ENCODE peak calls at places on chromosome 14, in ten cellular contexts. I, J, T, V, L, R, K, C, P and M are unnamed samples. For H3K27me3, the result is how much of the 10 kb centered on the place peaks cover.

GRCh38 chr14:74950795-74951442 is 4.5 kb downstream of the PGF start:
- DNase-seq in J (no peak), R (no peak), T (no peak), L (no peak), C (no peak), I (no peak), V (no peak), P (no peak), K (no peak), M (no peak)

GRCh38 chr14:28744126-28744525 is 22.5 kb upstream of the FOXG1 start:
- DNase-seq in K (no peak), L (peak), T (no peak), R (no peak), J (no peak), I (no peak), P (no peak), C (no peak), V (peak), M (peak)

GRCh38 chr14:35877276-35877675 is 51.1 kb downstream of the BRMS1L start:
- DNase-seq in T (no peak), I (no peak), P (no peak), V (peak), R (no peak), C (no peak), K (no peak), L (peak), J (no peak), M (peak)

GRCh38 chr14:22537436-22538310 is 51.4 kb downstream of the DAD1 start:
- DNase-seq in R (no peak), T (no peak), P (no peak), V (no peak), I (no peak), J (no peak), C (no peak), K (no peak), L (no peak), M (no peak)

GRCh38 chr14:31696378-31696777 is 135.2 kb downstream of the NUBPL start:
- DNase-seq in J (no peak), C (no peak), R (no peak), T (no peak), L (no peak), K (no peak), I (no peak), P (no peak), V (no peak), M (no peak)

GRCh38 chr14:92652413-92653151 is 95.8 kb downstream of the LGMN start:
- DNase-seq in L (no peak), P (no peak), V (no peak), R (peak), I (no peak), J (peak), K (no peak), C (no peak), T (peak), M (no peak)

GRCh38 chr14:101823081-101823480 is 61.6 kb downstream of the PPP2R5C start:
- DNase-seq in C (no peak), R (no peak), L (no peak), K (no peak), I (no peak), P (no peak), V (no peak), T (no peak), J (no peak), M (peak)

GRCh38 chr14:33237102-33237501 is 298.4 kb downstream of the NPAS3 start:
- DNase-seq in R (no peak), I (no peak), V (peak), T (no peak), K (no peak), J (no peak), C (no peak), L (no peak), P (no peak), M (no peak)

GRCh38 chr14:98168196-98168985 is 1103.6 kb downstream of the BCL11B start:
- DNase-seq in V (no peak), J (no peak), R (no peak), C (no peak), I (no peak), P (no peak), K (no peak), L (no peak), T (no peak), M (no peak)

GRCh38 chr14:50791201-50791600 is 39.8 kb downstream of the NIN start:
- DNase-seq in C (no peak), J (no peak), V (no peak), R (no peak), T (no peak), P (no peak), L (no peak), I (no peak), K (no peak), M (no peak)

GRCh38 chr14:89325299-89325883 is 91.6 kb downstream of the FOXN3 start:
- DNase-seq in C (no peak), P (no peak), I (no peak), J (no peak), R (no peak), L (no peak), T (no peak), K (no peak), V (no peak), M (no peak)

GRCh38 chr14:64684091-64684490 is 20.1 kb upstream of the PLEKHG3 start:
- DNase-seq in R (no peak), T (peak), P (no peak), J (no peak), C (peak), K (no peak), L (no peak), V (peak), I (peak), M (no peak)

GRCh38 chr14:90603336-90603735 is 206.5 kb downstream of the CALM1 start:
- DNase-seq in C (no peak), K (no peak), P (no peak), T (no peak), V (peak), L (no peak), I (no peak), J (no peak), R (no peak), M (no peak)

GRCh38 chr14:22158560-22158959 is 430.5 kb downstream of the DAD1 start:
- DNase-seq in K (no peak), T (no peak), L (no peak), C (no peak), P (no peak), R (no peak), J (no peak), I (no peak), V (no peak), M (no peak)

GRCh38 chr14:36105401-36105800 is 71.1 kb downstream of the PTCSC3 start:
- DNase-seq in L (no peak), R (no peak), I (no peak), C (no peak), V (no peak), J (no peak), K (no peak), P (no peak), T (no peak), M (peak)

GRCh38 chr14:73824116-73824515 is 27.5 kb upstream of the PTGR2 start:
- DNase-seq in P (no peak), V (no peak), J (no peak), T (no peak), C (no peak), I (no peak), K (no peak), L (no peak), R (no peak), M (no peak)

GRCh38 chr14:67311868-67312267 is 47.7 kb downstream of the ATP6V1D start:
- DNase-seq in I (no peak), P (no peak), L (peak), K (no peak), J (no peak), T (no peak), C (no peak), R (no peak), V (no peak), M (peak)

GRCh38 chr14:101905614-101906013 is 58.8 kb upstream of the DYNC1H1 start:
- DNase-seq in P (no peak), R (no peak), I (no peak), L (no peak), C (no peak), V (no peak), T (no peak), K (no peak), J (no peak), M (no peak)

GRCh38 chr14:89337912-89338311 is 79.1 kb downstream of the FOXN3 start:
- DNase-seq in R (no peak), J (no peak), I (no peak), K (no peak), T (no peak), C (no peak), P (peak), V (no peak), L (no peak), M (no peak)

GRCh38 chr14:71166434-71166833 is 259.2 kb downstream of the PCNX1 start:
- DNase-seq in K (no peak), I (no peak), T (no peak), P (no peak), J (no peak), R (no peak), C (peak), L (peak), V (peak), M (peak)

DNA sequence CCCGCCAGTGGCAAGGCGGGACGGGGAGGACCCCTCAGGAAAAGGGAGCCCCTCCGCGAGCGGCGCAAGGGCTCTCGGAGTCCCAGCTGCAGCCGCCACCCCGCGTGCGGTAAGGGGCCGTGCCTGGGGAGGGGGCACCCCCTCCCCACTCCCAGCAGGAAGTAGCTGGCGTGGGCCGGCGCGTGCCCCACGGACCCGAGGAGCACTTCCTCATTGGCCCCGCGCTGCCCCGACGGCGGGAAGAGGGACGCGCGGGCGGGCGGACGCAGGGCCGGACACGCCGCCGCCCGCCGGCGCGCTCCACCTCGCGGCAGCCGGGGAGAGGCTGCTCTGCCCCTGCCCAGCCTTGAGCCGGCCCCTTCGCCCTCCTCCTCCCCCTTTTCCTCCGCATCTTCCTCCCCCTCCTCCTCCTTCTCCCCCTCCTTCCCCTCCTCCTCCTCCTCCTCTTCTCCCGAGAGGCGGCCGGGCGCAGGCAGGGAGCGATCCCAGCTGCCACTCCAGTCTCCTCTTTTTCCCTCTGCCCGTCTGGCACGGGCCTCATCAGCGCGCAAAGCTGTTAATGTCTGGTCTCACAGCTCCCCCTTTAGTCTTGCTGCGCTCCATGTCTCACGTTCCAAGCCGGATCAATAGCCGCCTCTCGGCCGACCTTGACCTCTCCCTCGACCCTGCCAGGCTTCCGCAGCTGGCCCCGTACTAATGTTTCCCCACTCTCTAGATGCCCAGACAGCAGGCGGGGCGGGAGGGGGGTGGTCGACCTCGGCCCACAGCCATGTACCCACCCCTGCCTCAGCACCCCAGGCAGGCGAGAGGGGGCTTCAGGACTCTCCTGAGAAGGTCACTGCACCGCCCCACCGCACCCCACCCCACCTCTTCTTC is 2.6 kb upstream of the BCL11B start:
- DNase-seq in L (peak), I (peak), C (peak), J (no peak), V (peak), R (peak), P (no peak), T (peak), K (peak), M (peak)
- TF ChIP-seq CTCF in L (peak), I (no peak), C (peak), J (peak), V (no peak), R (peak), P (no peak), T (peak), K (peak), M (peak)

GRCh38 chr14:104394606-104394910 is 185.0 kb upstream of the C14orf180 start:
- DNase-seq in R (no peak), J (no peak), T (peak), K (no peak), C (peak), V (no peak), P (no peak), I (no peak), L (no peak), M (no peak)

GRCh38 chr14:104392396-104393198 is 187.0 kb upstream of the C14orf180 start:
- DNase-seq in C (no peak), J (peak), I (no peak), V (no peak), R (no peak), P (no peak), L (no peak), K (peak), T (no peak), M (no peak)

GRCh38 chr14:104392001-104392395 is 187.6 kb upstream of the C14orf180 start:
- DNase-seq in C (no peak), I (no peak), J (peak), K (peak), R (peak), V (no peak), P (no peak), T (no peak), L (no peak), M (no peak)

GRCh38 chr14:104393898-104394605 is 185.5 kb upstream of the C14orf180 start:
- DNase-seq in L (no peak), I (no peak), K (peak), P (peak), T (peak), V (no peak), C (peak), J (peak), R (peak), M (no peak)

DNA sequence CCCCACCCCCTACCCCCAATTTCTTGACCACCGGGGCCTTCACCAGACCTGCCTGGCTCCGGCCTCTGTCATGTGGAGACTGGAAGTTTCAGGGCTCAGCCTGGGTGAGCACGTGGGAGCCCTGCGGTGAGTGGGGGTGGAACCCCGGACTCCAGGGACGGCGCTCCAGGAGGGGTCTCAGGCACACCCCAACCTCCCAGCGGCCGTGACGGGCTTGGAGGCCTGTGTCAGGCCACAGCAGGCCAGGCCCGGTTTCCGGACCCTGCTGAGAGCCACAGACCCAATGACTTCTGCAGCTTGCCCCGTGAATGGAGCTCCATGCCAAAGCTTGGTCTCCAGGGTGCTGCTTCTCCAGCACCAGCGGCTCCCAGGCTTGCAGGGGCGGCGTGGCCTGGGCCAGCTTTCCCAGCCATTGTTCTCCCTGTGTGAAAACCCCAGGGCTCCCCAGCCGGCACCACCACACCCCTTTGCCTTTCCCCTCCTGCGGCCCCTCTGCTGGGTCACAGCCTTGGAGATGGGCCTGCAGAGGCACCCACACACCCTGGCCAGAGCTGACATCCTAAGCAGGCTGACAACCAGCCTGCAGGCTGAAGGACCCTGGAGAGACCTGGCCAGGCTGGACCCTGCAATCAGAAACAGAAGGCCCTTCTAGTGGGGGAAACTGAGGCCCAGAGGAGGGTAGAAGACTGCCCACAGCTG is 186.2 kb upstream of the C14orf180 start:
- DNase-seq in J (peak), P (no peak), R (no peak), I (no peak), C (peak), T (peak), L (no peak), K (peak), V (no peak), M (no peak)
- H3K4me3 ChIP-seq in J (no peak), P (no peak), R (no peak), I (no peak), C (no peak), T (peak), L (no peak), K (no peak), V (no peak), M (no peak)

GRCh38 chr14:56821807-56822615 is 11.7 kb upstream of the OTX2 start:
- DNase-seq in V (no peak), I (no peak), J (no peak), L (no peak), K (no peak), C (no peak), T (no peak), R (no peak), P (no peak), M (no peak)

GRCh38 chr14:56826214-56826613 is 15.9 kb upstream of the OTX2 start:
- DNase-seq in P (no peak), C (no peak), K (no peak), I (no peak), V (no peak), T (no peak), J (no peak), L (no peak), R (no peak), M (no peak)

GRCh38 chr14:56817396-56817921 is 7.2 kb upstream of the OTX2 start:
- DNase-seq in L (no peak), T (no peak), I (no peak), J (no peak), R (no peak), P (no peak), C (no peak), V (no peak), K (no peak), M (no peak)

GRCh38 chr14:56816575-56817391 is 6.5 kb upstream of the OTX2 start:
- DNase-seq in C (no peak), T (no peak), P (no peak), K (no peak), V (peak), R (no peak), J (no peak), L (peak), I (no peak), M (no peak)

DNA sequence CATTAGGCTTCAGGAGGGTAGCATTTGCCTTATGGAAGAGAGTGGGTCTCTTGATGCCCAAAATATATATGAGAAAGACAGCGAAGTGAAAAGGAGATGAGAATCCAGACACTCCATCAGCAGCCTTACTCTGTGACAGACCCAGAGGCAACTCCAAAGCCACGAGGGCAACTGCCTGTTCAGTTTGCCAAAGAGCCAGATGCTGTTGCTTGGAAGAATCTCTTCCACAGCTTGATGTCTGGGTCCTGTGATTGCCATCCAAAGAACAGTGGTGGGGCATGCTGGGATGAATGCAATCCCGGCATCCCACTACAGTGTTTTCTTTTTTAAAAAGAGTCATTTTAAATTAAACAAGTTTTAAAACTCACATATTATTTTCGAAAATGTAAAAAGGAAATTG is 10.9 kb upstream of the OTX2 start:
- DNase-seq in I (no peak), J (no peak), R (no peak), V (no peak), T (no peak), L (no peak), C (no peak), K (no peak), P (no peak), M (no peak)
- H3K27me3 ChIP-seq in I (half or more), J (half or more), R (under half), V (under half), T (half or more), L (under half), C (under half), K (half or more), P (half or more), M (under half)

DNA sequence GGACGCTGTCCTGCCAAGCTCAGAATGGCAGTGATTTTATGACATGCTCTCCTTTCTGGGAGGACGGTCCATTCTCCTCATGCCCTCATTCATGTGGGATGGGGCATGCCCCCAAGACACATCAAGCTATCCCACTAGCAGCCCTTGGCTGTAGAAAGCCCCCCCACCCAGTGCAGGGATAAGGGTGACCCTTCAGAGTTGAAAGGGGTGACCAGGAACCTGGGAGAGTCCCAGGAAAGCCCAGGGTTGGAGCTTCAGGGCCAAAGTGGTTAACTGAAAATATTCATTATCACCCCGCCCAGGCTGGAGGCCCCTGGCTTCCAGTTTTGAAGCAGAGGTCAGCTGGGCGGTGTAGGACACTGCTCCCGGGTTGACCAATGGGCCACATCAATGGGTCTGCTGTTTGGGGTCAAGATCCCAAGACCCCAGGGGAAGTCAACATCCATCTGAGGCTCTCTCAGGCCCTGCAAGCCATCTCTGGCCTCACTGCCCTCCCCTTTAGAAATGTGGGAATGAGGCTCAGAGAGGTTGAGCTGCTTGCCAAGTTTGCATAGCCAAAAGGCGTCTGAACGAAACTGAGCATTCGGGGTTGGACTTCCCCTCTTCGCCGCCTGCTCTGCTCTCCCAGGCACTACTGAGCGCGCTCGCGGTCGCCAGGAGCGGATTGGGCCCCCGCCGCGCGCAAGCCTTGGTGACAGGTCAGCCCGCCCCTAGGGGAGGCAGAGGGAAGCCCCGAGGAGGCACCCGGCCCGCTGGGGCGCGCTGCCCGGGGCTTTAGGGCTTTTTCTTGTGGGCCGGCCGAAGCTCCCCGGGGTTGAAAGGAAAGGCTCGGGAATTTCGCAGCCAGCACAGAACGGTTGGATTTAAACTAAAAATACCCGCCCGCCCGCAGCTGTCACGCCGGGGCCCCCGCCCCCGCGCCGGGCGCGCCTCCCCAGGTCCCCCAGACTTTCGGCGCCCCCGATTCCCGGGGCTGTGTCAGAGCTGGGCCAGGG is 630 bp downstream of the SYNE3 start:
- DNase-seq in R (peak), I (peak), J (peak), K (peak), C (peak), V (peak), T (peak), P (no peak), L (peak), M (no peak)
- TF ChIP-seq CTCF in R (peak), I (peak), J (peak), K (no peak), C (peak), V (peak), T (peak), P (peak), L (peak), M (peak)

DNA sequence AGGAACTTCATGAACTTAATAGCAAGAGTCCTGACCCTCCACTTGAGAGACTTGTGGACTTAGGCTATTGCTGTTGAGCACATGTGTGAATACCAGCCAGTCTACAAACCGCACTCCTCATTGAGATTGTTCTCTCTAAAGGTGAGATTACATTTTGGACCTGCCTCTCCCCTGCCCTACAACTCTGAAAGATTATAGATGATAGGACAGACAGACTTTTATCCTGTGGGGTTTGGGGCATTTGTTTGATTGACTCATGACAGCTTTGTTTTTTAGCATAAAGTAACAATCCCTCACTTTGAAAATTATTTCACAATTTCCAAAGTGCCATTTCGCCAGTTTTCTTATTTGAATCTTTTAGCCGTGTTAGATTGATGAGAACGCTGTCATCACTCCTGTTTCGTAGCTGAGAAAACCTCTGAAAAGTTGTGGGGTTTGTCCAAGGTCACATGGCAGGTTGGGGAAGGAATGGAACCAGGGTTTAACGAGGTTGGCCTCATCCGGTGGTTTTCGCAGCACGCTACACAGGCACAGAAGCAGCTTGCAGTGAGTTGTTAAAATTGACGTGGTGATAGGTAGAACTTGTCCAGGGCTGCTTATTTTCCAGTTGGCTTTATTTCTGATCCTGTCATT is 836 bp downstream of the EVL start:
- DNase-seq in I (no peak), K (no peak), J (no peak), P (no peak), V (no peak), L (no peak), T (no peak), R (peak), C (no peak), M (no peak)
- H3K4me3 ChIP-seq in I (no peak), K (peak), J (peak), P (no peak), V (no peak), L (no peak), T (peak), R (peak), C (no peak), M (no peak)